ENCODE peak calls at places on chromosomes 7 and 10, in four cellular contexts. P is PC-3, E is IMR-90, T is colonic mucosa. H is an unnamed sample.

GRCh38 chr7:29140873-29141468 is 5.4 kb downstream of the CPVL start:
- DNase-seq in P (no peak), E (no peak), T (peak; percentile 60), H (peak; percentile 30)

GRCh38 chr10:129727495-129727894 is 236.6 kb downstream of the EBF3 start:
- DNase-seq in P (no peak), E (no peak), T (no peak), H (no peak)

GRCh38 chr7:8185907-8186306 is 76.1 kb downstream of the ICA1 start:
- DNase-seq in P (no peak), E (no peak), T (no peak), H (no peak)

GRCh38 chr10:29881811-29882210 is 177.6 kb downstream of the JCAD start:
- DNase-seq in P (no peak), E (no peak), T (no peak), H (no peak)

GRCh38 chr7:114689391-114689790 is 232.5 kb upstream of the MDFIC start:
- DNase-seq in P (no peak), E (no peak), T (no peak), H (no peak)

GRCh38 chr7:93530701-93531100 is 43.8 kb downstream of the CALCR start:
- DNase-seq in P (no peak), E (no peak), T (no peak), H (no peak)

GRCh38 chr7:24972991-24973390 is 7.0 kb downstream of the OSBPL3 start:
- DNase-seq in P (peak; percentile 44), E (peak; percentile 87), T (no peak), H (no peak)

GRCh38 chr10:94104316-94105060 is 110.8 kb downstream of the PLCE1 start:
- DNase-seq in P (peak; percentile 49), E (peak; percentile 76), T (no peak), H (no peak)

GRCh38 chr10:92592761-92593552 is at the start of gene KIF11:
- DNase-seq in P (peak; percentile 93), E (peak; percentile 96), T (peak; percentile 99), H (peak; percentile 96)

GRCh38 chr10:48602401-48603135 is 2.3 kb downstream of the ARHGAP22 start:
- DNase-seq in P (no peak), E (peak; percentile 29), T (peak; percentile 12), H (no peak)

GRCh38 chr10:5525581-5526271 is 965 bp downstream of the CALML3 start:
- DNase-seq in P (no peak), E (no peak), T (no peak), H (no peak)

GRCh38 chr7:29091722-29092121 is 54.6 kb downstream of the CPVL start:
- DNase-seq in P (no peak), E (no peak), T (no peak), H (no peak)

GRCh38 chr7:97179454-97180104 is 62.1 kb downstream of the SDHAF3 start:
- DNase-seq in P (peak; percentile 60), E (peak; percentile 65), T (peak; percentile 28), H (peak; percentile 18)

GRCh38 chr7:36456135-36456534 is 66.5 kb downstream of the ANLN start:
- DNase-seq in P (no peak), E (no peak), T (no peak), H (no peak)

GRCh38 chr7:130756316-130756715 is 22.3 kb upstream of the KLF14 start:
- DNase-seq in P (no peak), E (no peak), T (no peak), H (no peak)

GRCh38 chr7:157010588-157011332 is at the start of gene MNX1:
- DNase-seq in P (peak; percentile 75), E (no peak), T (peak; percentile 88), H (peak; percentile 97)
- H3K4me3 ChIP-seq in P (peak within 1 kb of the TSS; percentile 72), E (peak within 1 kb of the TSS; percentile 31), T (peak within 1 kb of the TSS; percentile 73), H (peak within 1 kb of the TSS; percentile 67)

GRCh38 chr10:113058175-113058961 is 108.3 kb downstream of the TCF7L2 start:
- DNase-seq in P (no peak), E (peak; percentile 78), T (peak; percentile 59), H (no peak)
- H3K4me1 ChIP-seq in P (no peaks in the 10 kb centered on the region), E (peaks cover 32% of the 10 kb centered on the region), T (peaks cover 9% of the 10 kb centered on the region), H (peaks cover 12% of the 10 kb centered on the region)

GRCh38 chr10:31134303-31134928 is 102.8 kb upstream of the ZNF438 start:
- DNase-seq in P (peak; percentile 85), E (peak; percentile 92), T (no peak), H (no peak)

GRCh38 chr10:31133628-31134302 is 102.1 kb upstream of the ZNF438 start:
- DNase-seq in P (no peak), E (peak; percentile 65), T (peak; percentile 86), H (peak; percentile 77)

GRCh38 chr10:31136386-31136785 is 104.7 kb upstream of the ZNF438 start:
- DNase-seq in P (no peak), E (no peak), T (no peak), H (no peak)

GRCh38 chr10:31132681-31133239 is 101.1 kb upstream of the ZNF438 start:
- DNase-seq in P (no peak), E (no peak), T (no peak), H (no peak)

GRCh38 chr10:31133251-31133627 is 101.6 kb upstream of the ZNF438 start:
- DNase-seq in P (no peak), E (no peak), T (no peak), H (no peak)
- H3K4me3 ChIP-seq in P (no peak overlapping the region), E (no peak overlapping the region), T (peak overlapping the region; percentile 43), H (peak overlapping the region; percentile 51)

GRCh38 chr10:47259521-47259920 is 40.5 kb upstream of the GDF10 start:
- DNase-seq in P (no peak), E (no peak), T (no peak), H (no peak)

GRCh38 chr10:47260505-47261111 is 39.4 kb upstream of the GDF10 start:
- DNase-seq in P (no peak), E (no peak), T (no peak), H (no peak)

GRCh38 chr10:47261556-47261955 is 38.4 kb upstream of the GDF10 start:
- DNase-seq in P (no peak), E (no peak), T (no peak), H (no peak)

GRCh38 chr10:47262606-47263295 is 37.2 kb upstream of the GDF10 start:
- DNase-seq in P (no peak), E (peak; percentile 17), T (no peak), H (no peak)

DNA sequence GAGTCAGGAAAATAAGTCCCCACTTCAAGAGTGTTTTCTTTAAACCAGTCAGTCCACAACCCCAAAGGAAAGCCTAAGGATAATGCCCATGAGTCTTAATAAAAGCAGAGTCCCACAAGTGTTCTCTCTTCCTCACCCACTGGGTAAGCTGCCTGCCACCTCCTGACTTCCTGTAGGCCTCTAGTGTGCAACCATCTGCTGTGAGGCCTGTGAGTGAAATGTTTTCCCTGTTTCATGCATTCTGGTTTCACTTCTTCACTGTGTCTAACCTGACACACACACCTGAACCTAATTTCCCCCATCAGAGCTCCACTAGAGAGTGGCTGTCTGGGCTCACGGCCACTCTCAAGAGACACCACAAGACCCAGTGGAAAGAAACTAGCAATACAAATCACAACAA is 38.9 kb upstream of the GDF10 start:
- DNase-seq in P (no peak), E (no peak), T (no peak), H (no peak)
- H3K4me1 ChIP-seq in P (no peaks in the 10 kb centered on the region), E (peaks cover 2% of the 10 kb centered on the region), T (no peaks in the 10 kb centered on the region), H (no peaks in the 10 kb centered on the region)

DNA sequence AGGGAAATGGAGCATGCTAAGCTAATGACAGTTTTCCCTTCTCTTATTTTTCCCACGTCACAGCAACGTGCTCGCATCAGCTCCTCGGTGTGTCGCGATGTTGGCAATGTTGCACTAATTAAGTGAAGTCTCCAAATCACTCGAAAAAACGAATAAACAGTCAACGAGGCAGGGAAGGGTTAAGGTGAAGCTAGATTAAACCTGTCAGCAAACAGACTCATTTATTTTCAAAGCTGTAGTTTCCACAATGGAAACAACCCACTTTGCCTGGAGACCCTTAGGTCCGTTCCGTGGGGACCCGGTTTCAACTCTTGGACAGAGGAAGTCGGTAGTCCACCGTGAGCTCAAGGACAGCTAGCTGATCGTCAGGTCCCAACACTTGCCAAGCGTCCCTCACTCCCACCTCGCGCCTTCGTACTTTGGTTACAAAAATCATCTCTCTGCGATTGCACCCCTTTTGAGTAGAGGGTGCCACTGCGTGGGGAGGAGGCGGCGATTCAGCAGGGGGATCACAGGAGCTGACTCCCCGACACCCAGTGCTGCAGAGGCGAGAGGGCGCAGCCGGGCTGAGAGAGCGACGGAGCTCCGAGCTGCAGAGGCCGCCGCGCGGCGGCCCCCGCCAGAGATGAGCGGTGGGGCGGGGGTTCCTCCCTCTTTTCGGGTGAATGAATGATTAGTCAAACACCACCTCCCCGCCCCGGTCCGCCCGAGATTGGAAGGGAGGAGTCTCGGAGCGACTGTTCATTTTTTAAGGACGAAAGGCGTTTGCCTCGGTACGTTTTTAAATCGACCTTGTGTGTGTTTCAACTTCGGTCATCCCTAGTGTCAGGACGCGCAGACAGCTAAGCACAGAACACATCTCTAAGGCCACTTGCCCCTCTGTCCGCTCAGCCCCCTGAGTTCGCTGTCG is 1.3 kb upstream of the BMPER start:
- DNase-seq in P (no peak), E (peak; percentile 45), T (peak; percentile 30), H (no peak)
- H3K4me3 ChIP-seq in P (no peak overlapping the region), E (peak overlapping the region; percentile 70), T (peak overlapping the region; percentile 46), H (peak overlapping the region; percentile 57)

DNA sequence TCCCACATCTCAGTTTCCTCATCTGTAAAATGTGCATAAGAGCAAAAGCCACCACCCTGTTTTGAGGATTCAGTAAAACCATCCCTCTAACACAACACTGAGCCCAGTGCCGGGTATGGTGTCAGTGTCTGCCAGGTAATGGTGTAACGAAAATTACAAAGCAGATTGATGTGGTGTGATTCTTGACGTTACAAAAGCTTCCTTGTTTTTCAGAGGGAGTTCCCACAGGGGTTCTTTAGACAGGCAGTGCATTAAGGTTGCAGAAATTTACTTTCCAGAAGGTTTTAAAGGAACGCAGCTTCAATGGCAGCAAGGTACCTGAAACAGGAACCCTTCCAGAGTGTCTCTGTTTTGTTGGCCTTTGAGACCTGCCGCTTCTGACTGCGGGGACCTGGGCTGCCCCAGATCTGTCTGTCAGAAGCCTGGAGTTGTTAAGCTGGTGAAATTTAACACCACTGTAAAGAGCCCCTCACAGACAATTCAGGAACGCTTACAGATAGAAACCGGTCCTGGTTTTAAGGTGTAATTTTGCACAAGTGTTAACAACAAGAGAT is 168.3 kb downstream of the CUX1 start:
- DNase-seq in P (no peak), E (no peak), T (no peak), H (no peak)
- H3K4me1 ChIP-seq in P (peaks cover 9% of the 10 kb centered on the region), E (peaks cover 8% of the 10 kb centered on the region), T (no peaks in the 10 kb centered on the region), H (no peaks in the 10 kb centered on the region)

GRCh38 chr7:1669486-1669951 is 558 bp upstream of the ELFN1 start:
- DNase-seq in P (no peak), E (no peak), T (no peak), H (no peak)
- H3K4me3 ChIP-seq in P (no peak overlapping the region), E (peak overlapping the region; percentile 33), T (no peak overlapping the region), H (no peak overlapping the region)

GRCh38 chr7:27079234-27079975 is 16.4 kb downstream of the HOXA1 start:
- DNase-seq in P (peak; percentile 72), E (no peak), T (no peak), H (no peak)

GRCh38 chr7:27088002-27088931 is 7.5 kb downstream of the HOXA1 start:
- DNase-seq in P (no peak), E (no peak), T (no peak), H (peak; percentile 36)

GRCh38 chr7:27080844-27081423 is 14.9 kb downstream of the HOXA1 start:
- DNase-seq in P (peak; percentile 77), E (peak; percentile 40), T (no peak), H (no peak)

GRCh38 chr7:27082171-27082570 is 13.6 kb downstream of the HOXA1 start:
- DNase-seq in P (peak; percentile 75), E (no peak), T (no peak), H (no peak)

DNA sequence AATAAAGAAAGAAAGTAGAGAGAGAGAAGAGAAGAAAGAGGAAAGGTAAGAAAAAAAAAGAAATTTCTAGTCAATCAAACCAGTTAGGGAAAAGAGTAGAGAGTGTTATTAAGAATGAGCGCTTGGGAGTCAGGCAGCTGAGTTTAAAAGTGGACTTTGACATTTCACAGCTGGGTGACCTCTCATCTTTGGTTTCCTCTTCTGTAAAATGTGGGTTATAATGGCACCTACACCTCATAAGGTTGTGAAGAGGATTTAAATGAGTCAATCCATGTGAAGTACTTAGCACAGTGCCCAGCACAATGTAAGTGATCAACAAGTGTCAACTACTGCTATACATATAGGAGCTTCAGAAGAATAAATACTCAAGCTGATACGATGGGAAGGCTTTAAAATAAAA is 12.2 kb downstream of the HOXA1 start:
- DNase-seq in P (no peak), E (no peak), T (no peak), H (no peak)
- H3K4me1 ChIP-seq in P (peaks cover 43% of the 10 kb centered on the region), E (no peaks in the 10 kb centered on the region), T (no peaks in the 10 kb centered on the region), H (no peaks in the 10 kb centered on the region)

H was measured in pancreas.